ENCODE peak calls at places on chromosomes 3 and 15, in six cellular contexts. M is SJCRH30; K is Jurkat, Clone E6-1; Y is body of pancreas; J is AG10803; N is skeletal muscle cell. Q is an unnamed sample.
A peak's percentile ranks its signal among the peaks of the same experiment; 100 is the strongest.

GRCh38 chr3:50450135-50450911 is 53.1 kb downstream of the CACNA2D2 start:
- DNase-seq in J (peak; percentile 6), Y (peak; percentile 51), N (no peak), M (no peak), K (no peak), Q (peak; percentile 88)

GRCh38 chr3:29333520-29333919 is 52.6 kb downstream of the RBMS3 start:
- DNase-seq in J (peak; percentile 51), N (no peak), K (no peak), Y (no peak), M (no peak), Q (no peak)

GRCh38 chr15:24916305-24917009 is 38.3 kb upstream of the SNRPN start:
- DNase-seq in J (no peak), N (no peak), M (no peak), K (peak; percentile 98), Y (no peak), Q (no peak)

GRCh38 chr15:90893175-90894090 is 9.1 kb downstream of the FES start:
- DNase-seq in J (no peak), K (peak; percentile 79), Y (no peak), M (no peak), N (no peak), Q (peak; percentile 47)

GRCh38 chr3:18239674-18240073 is 185.5 kb downstream of the SATB1 start:
- DNase-seq in K (no peak), M (no peak), N (no peak), Y (no peak), J (no peak), Q (no peak)

GRCh38 chr3:115321396-115321795 is 174.3 kb upstream of the ZBTB20 start:
- DNase-seq in J (peak; percentile 76), M (no peak), Y (no peak), K (no peak), N (peak; percentile 58), Q (no peak)

GRCh38 chr3:39150170-39150802 is 3.1 kb downstream of the CSRNP1 start:
- DNase-seq in J (no peak), N (no peak), Y (no peak), M (peak; percentile 15), K (no peak), Q (no peak)

GRCh38 chr3:66428733-66429132 is 72.1 kb downstream of the LRIG1 start:
- DNase-seq in Y (peak; percentile 89), K (no peak), J (peak; percentile 99), N (peak; percentile 99), M (peak; percentile 89), Q (peak; percentile 64)

GRCh38 chr15:46708226-46708625 is 1009.1 kb upstream of the SEMA6D start:
- DNase-seq in K (no peak), J (no peak), Y (no peak), N (no peak), M (no peak), Q (no peak)

GRCh38 chr3:16507540-16508241 is 5.8 kb downstream of the RFTN1 start:
- DNase-seq in J (no peak), K (no peak), M (no peak), Y (no peak), N (no peak), Q (no peak)

GRCh38 chr3:197599089-197599765 is 43.5 kb upstream of the BDH1 start:
- DNase-seq in K (peak; percentile 75), J (peak; percentile 74), N (peak; percentile 36), Y (peak; percentile 78), M (peak; percentile 97), Q (peak; percentile 76)

GRCh38 chr3:13538520-13539284 is 10.2 kb upstream of the FBLN2 start:
- DNase-seq in M (no peak), Y (no peak), K (no peak), J (no peak), N (no peak), Q (no peak)

GRCh38 chr15:60554494-60554893 is 75.6 kb upstream of the ICE2 start:
- DNase-seq in J (no peak), N (no peak), Y (no peak), M (no peak), K (no peak), Q (no peak)

GRCh38 chr15:78396186-78396814 is 41.7 kb upstream of the IREB2 start:
- DNase-seq in Y (no peak), K (no peak), J (no peak), M (no peak), N (no peak), Q (no peak)

GRCh38 chr3:83523470-83524073 is 1435.2 kb upstream of the CADM2 start:
- DNase-seq in Y (peak; percentile 65), M (peak; percentile 76), K (peak; percentile 91), J (peak; percentile 1), N (peak; percentile 12), Q (no peak)

GRCh38 chr15:84400820-84401219 is 165.2 kb downstream of the GOLGA6L4 start:
- DNase-seq in Y (no peak), N (no peak), K (no peak), J (no peak), M (no peak), Q (no peak)

GRCh38 chr3:196989721-196990262 is 21.2 kb upstream of the PIGZ start:
- DNase-seq in M (no peak), J (peak; percentile 26), N (peak; percentile 28), Y (no peak), K (no peak), Q (no peak)

GRCh38 chr3:151733613-151734012 is at the start of gene AADACL2:
- DNase-seq in J (no peak), K (no peak), N (no peak), Y (no peak), M (no peak), Q (no peak)

GRCh38 chr3:127565711-127566110 is 24.8 kb downstream of the TPRA1 start:
- DNase-seq in M (no peak), J (no peak), K (no peak), N (no peak), Y (no peak), Q (no peak)

GRCh38 chr3:53375019-53375418 is 27.7 kb upstream of the DCP1A start:
- DNase-seq in J (peak; percentile 35), N (no peak), K (peak; percentile 46), Y (peak; percentile 67), M (peak; percentile 81), Q (peak; percentile 59)

GRCh38 chr3:188187055-188187454 is 33.1 kb downstream of the LPP start:
- DNase-seq in M (no peak), N (no peak), J (no peak), K (no peak), Y (no peak), Q (no peak)

GRCh38 chr3:158801200-158801599 is 654 bp upstream of the MFSD1 start:
- DNase-seq in J (peak; percentile 27), K (no peak), M (no peak), Y (peak; percentile 10), N (no peak), Q (no peak)

GRCh38 chr15:40313531-40314398 is 6.0 kb upstream of the PLCB2 start:
- DNase-seq in N (no peak), J (peak; percentile 32), M (peak; percentile 83), K (peak; percentile 65), Y (peak; percentile 89), Q (peak; percentile 52)

GRCh38 chr15:58146734-58147133 is 8.6 kb downstream of the AQP9 start:
- DNase-seq in M (no peak), Y (no peak), N (no peak), K (no peak), J (peak; percentile 5), Q (no peak)

GRCh38 chr3:48624767-48625166 is 3.2 kb upstream of the TMEM89 start:
- DNase-seq in J (no peak), K (no peak), M (no peak), N (no peak), Y (no peak), Q (peak; percentile 11)

GRCh38 chr3:23987376-23987775 is 42.3 kb downstream of the NR1D2 start:
- DNase-seq in K (no peak), M (no peak), N (no peak), J (no peak), Y (no peak), Q (no peak)

GRCh38 chr3:23993556-23994246 is 48.6 kb downstream of the NR1D2 start:
- DNase-seq in K (no peak), Y (no peak), J (no peak), M (no peak), N (no peak), Q (no peak)

GRCh38 chr3:23992051-23992628 is 47.1 kb downstream of the NR1D2 start:
- DNase-seq in Y (no peak), N (no peak), M (peak; percentile 63), J (peak; percentile 76), K (no peak), Q (no peak)

GRCh38 chr3:23994247-23994574 is 49.1 kb downstream of the NR1D2 start:
- DNase-seq in K (no peak), Y (no peak), M (no peak), J (peak; percentile 9), N (no peak), Q (no peak)

GRCh38 chr3:23991236-23992050 is 46.4 kb downstream of the NR1D2 start:
- DNase-seq in Y (no peak), K (peak; percentile 51), N (no peak), M (peak; percentile 55), J (peak; percentile 23), Q (no peak)
- H3K4me3 ChIP-seq in Y (no peak overlapping the region), K (no peak overlapping the region), N (no peak overlapping the region), M (no peak overlapping the region), J (no peak overlapping the region), Q (no peak overlapping the region)

DNA sequence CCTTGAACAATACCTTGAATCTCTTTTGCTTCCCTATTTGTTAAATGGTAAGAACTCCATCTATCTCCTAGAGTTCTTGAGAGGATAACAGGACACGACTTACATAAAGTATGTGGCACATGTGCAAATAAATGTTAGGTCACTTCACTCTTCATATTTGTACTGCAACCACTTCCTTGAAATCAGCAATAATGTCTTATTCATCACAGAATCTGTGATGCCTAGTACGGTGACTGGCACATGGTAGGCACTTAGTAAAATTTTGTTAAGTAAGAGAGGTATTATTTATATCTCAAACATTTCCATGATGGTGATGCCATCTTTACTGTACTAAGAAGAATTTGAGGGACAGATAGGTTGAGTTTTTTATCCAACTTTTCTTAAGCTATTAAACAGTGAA is 14.3 kb downstream of the CD47 start:
- DNase-seq in N (no peak), J (peak; percentile 8), Y (no peak), K (no peak), M (no peak), Q (no peak)
- H3K4me3 ChIP-seq in N (no peak overlapping the region), J (no peak overlapping the region), Y (no peak overlapping the region), K (no peak overlapping the region), M (no peak overlapping the region), Q (no peak overlapping the region)

GRCh38 chr3:100063929-100064461 is 50.3 kb downstream of the FILIP1L start:
- DNase-seq in M (no peak), J (peak; percentile 73), Y (no peak), K (no peak), N (no peak), Q (no peak)
- H3K4me3 ChIP-seq in M (no peak overlapping the region), J (no peak overlapping the region), Y (no peak overlapping the region), K (no peak overlapping the region), N (no peak overlapping the region), Q (no peak overlapping the region)

DNA sequence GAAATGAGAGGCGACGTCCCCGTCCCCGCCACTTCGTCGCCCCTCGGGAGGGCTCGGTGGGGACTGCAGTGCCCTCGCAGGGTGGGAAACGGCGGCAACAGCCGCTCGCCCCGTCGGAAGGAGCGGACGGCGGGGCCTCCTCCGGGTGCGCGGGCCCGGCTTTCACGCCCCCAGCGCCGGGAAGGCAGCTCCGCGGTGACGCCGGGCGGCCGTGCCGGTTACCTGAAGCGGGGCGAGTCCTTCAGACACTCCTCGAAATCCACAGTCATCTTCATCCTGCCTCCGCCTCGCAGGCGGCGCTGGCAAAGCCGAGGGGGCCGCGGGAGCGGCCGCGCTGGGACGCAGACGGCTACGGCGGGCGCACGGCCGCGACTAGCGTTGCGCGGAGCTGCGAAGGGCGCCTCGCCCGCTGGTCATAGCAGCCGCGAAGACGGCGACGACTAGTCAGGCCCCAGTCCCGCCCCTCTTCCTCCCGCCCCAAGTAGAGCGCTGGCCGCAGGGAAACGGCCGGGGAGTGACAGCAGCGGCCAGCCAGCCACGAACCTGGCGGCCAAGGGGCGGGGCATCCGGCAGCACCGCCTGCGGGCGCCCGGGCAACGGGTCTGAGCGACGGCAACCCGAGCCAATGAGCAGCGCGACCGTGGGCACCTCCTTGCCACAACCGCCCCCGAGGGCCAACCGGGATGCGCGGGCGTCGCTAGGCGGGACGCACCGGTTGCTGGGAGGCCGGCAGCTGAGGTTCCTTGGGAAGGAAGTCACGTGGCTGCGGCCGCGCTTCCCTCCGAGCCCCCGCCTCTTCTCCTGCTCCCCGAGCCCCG is at the start of gene ACAP2:
- DNase-seq in N (peak; percentile 98), Y (peak; percentile 99), M (peak; percentile 97), K (peak; percentile 97), J (peak; percentile 100), Q (peak; percentile 100)
- H3K4me3 ChIP-seq in N (peak within 1 kb of the TSS; percentile 97), Y (peak within 1 kb of the TSS; percentile 97), M (peak within 1 kb of the TSS; percentile 86), K (peak within 1 kb of the TSS; percentile 83), J (peak within 1 kb of the TSS; percentile 91), Q (peak within 1 kb of the TSS; percentile 84)